ENCODE peak calls at places on chromosome 20, in six cellular contexts. One of them, this sample, is unnamed.

GRCh38 chr20:2507464-2507863 is 1.3 kb downstream of the ZNF343 start:
- DNase-seq in BE2C: no peak
- DNase-seq in NCI-H1092 treated with DMSO at 0.1 percent for 48 hours: no peak
- DNase-seq in KG1: no peak
- DNase-seq in kidney: no peak
- DNase-seq in activated CD8-positive, alpha-beta memory T cell treated with anti-CD3 and anti-CD28 coated beads for 1 hour: no peak
- DNase-seq in this sample: peak

GRCh38 chr20:46363874-46364669 is 42.3 kb downstream of the ELMO2 start:
- DNase-seq in KG1: peak
- DNase-seq in kidney: peak
- DNase-seq in BE2C: peak
- DNase-seq in NCI-H1092 treated with DMSO at 0.1 percent for 48 hours: peak
- DNase-seq in activated CD8-positive, alpha-beta memory T cell treated with anti-CD3 and anti-CD28 coated beads for 1 hour: peak
- DNase-seq in this sample: peak

GRCh38 chr20:44981736-44982406 is 15.6 kb downstream of the STK4 start:
- DNase-seq in activated CD8-positive, alpha-beta memory T cell treated with anti-CD3 and anti-CD28 coated beads for 1 hour: no peak
- DNase-seq in kidney: no peak
- DNase-seq in KG1: no peak
- DNase-seq in NCI-H1092 treated with DMSO at 0.1 percent for 48 hours: no peak
- DNase-seq in BE2C: no peak
- DNase-seq in this sample: no peak

GRCh38 chr20:41475507-41475906 is 108.9 kb upstream of the EMILIN3 start:
- DNase-seq in NCI-H1092 treated with DMSO at 0.1 percent for 48 hours: peak
- DNase-seq in kidney: no peak
- DNase-seq in BE2C: no peak
- DNase-seq in KG1: no peak
- DNase-seq in activated CD8-positive, alpha-beta memory T cell treated with anti-CD3 and anti-CD28 coated beads for 1 hour: no peak
- DNase-seq in this sample: peak

GRCh38 chr20:58251979-58252591 is 23.6 kb upstream of the ANKRD60 start:
- DNase-seq in kidney: no peak
- DNase-seq in NCI-H1092 treated with DMSO at 0.1 percent for 48 hours: no peak
- DNase-seq in activated CD8-positive, alpha-beta memory T cell treated with anti-CD3 and anti-CD28 coated beads for 1 hour: no peak
- DNase-seq in KG1: no peak
- DNase-seq in BE2C: no peak
- DNase-seq in this sample: peak

GRCh38 chr20:35575958-35576357 is 34.1 kb downstream of the ERGIC3 start:
- DNase-seq in BE2C: no peak
- DNase-seq in activated CD8-positive, alpha-beta memory T cell treated with anti-CD3 and anti-CD28 coated beads for 1 hour: no peak
- DNase-seq in NCI-H1092 treated with DMSO at 0.1 percent for 48 hours: no peak
- DNase-seq in KG1: no peak
- DNase-seq in kidney: peak
- DNase-seq in this sample: no peak

GRCh38 chr20:17735206-17735804 is 35.5 kb downstream of the BANF2 start:
- DNase-seq in KG1: no peak
- DNase-seq in activated CD8-positive, alpha-beta memory T cell treated with anti-CD3 and anti-CD28 coated beads for 1 hour: no peak
- DNase-seq in BE2C: no peak
- DNase-seq in kidney: no peak
- DNase-seq in NCI-H1092 treated with DMSO at 0.1 percent for 48 hours: no peak
- DNase-seq in this sample: peak

GRCh38 chr20:49276201-49276894 is 1.5 kb downstream of the ZNFX1 start:
- DNase-seq in BE2C: no peak
- DNase-seq in KG1: peak
- DNase-seq in activated CD8-positive, alpha-beta memory T cell treated with anti-CD3 and anti-CD28 coated beads for 1 hour: peak
- DNase-seq in NCI-H1092 treated with DMSO at 0.1 percent for 48 hours: no peak
- DNase-seq in kidney: no peak
- DNase-seq in this sample: peak

GRCh38 chr20:38805502-38805957 is at the start of gene PPP1R16B:
- DNase-seq in activated CD8-positive, alpha-beta memory T cell treated with anti-CD3 and anti-CD28 coated beads for 1 hour: peak
- DNase-seq in kidney: peak
- DNase-seq in NCI-H1092 treated with DMSO at 0.1 percent for 48 hours: peak
- DNase-seq in BE2C: peak
- DNase-seq in KG1: peak
- DNase-seq in this sample: no peak

GRCh38 chr20:24968278-24968677 is 19.2 kb downstream of the CST7 start:
- DNase-seq in KG1: no peak
- DNase-seq in kidney: peak
- DNase-seq in NCI-H1092 treated with DMSO at 0.1 percent for 48 hours: no peak
- DNase-seq in activated CD8-positive, alpha-beta memory T cell treated with anti-CD3 and anti-CD28 coated beads for 1 hour: no peak
- DNase-seq in BE2C: no peak
- DNase-seq in this sample: no peak

GRCh38 chr20:11585752-11586352 is 331.8 kb upstream of the BTBD3 start:
- DNase-seq in activated CD8-positive, alpha-beta memory T cell treated with anti-CD3 and anti-CD28 coated beads for 1 hour: no peak
- DNase-seq in KG1: no peak
- DNase-seq in kidney: no peak
- DNase-seq in NCI-H1092 treated with DMSO at 0.1 percent for 48 hours: peak
- DNase-seq in BE2C: no peak
- DNase-seq in this sample: peak

GRCh38 chr20:53874706-53875105 is 195.7 kb downstream of the BCAS1 start:
- DNase-seq in activated CD8-positive, alpha-beta memory T cell treated with anti-CD3 and anti-CD28 coated beads for 1 hour: no peak
- DNase-seq in kidney: no peak
- DNase-seq in BE2C: no peak
- DNase-seq in KG1: no peak
- DNase-seq in NCI-H1092 treated with DMSO at 0.1 percent for 48 hours: no peak
- DNase-seq in this sample: no peak

GRCh38 chr20:41306061-41306727 is 11.3 kb downstream of the ZHX3 start:
- DNase-seq in KG1: no peak
- DNase-seq in NCI-H1092 treated with DMSO at 0.1 percent for 48 hours: no peak
- DNase-seq in BE2C: no peak
- DNase-seq in activated CD8-positive, alpha-beta memory T cell treated with anti-CD3 and anti-CD28 coated beads for 1 hour: no peak
- DNase-seq in kidney: no peak
- DNase-seq in this sample: no peak

GRCh38 chr20:21237956-21238355 is 65.2 kb upstream of the XRN2 start:
- DNase-seq in BE2C: no peak
- DNase-seq in kidney: no peak
- DNase-seq in activated CD8-positive, alpha-beta memory T cell treated with anti-CD3 and anti-CD28 coated beads for 1 hour: no peak
- DNase-seq in NCI-H1092 treated with DMSO at 0.1 percent for 48 hours: no peak
- DNase-seq in KG1: no peak
- DNase-seq in this sample: peak

GRCh38 chr20:24535956-24536730 is 66.7 kb downstream of the SYNDIG1 start:
- DNase-seq in activated CD8-positive, alpha-beta memory T cell treated with anti-CD3 and anti-CD28 coated beads for 1 hour: no peak
- DNase-seq in BE2C: no peak
- DNase-seq in KG1: no peak
- DNase-seq in kidney: no peak
- DNase-seq in NCI-H1092 treated with DMSO at 0.1 percent for 48 hours: no peak
- DNase-seq in this sample: no peak

GRCh38 chr20:32510601-32511357 is 74.4 kb downstream of the NOL4L start:
- DNase-seq in KG1: no peak
- DNase-seq in NCI-H1092 treated with DMSO at 0.1 percent for 48 hours: peak
- DNase-seq in BE2C: no peak
- DNase-seq in activated CD8-positive, alpha-beta memory T cell treated with anti-CD3 and anti-CD28 coated beads for 1 hour: no peak
- DNase-seq in kidney: peak
- DNase-seq in this sample: no peak

GRCh38 chr20:17589161-17589834 is 19.4 kb downstream of the DSTN start:
- DNase-seq in BE2C: no peak
- DNase-seq in NCI-H1092 treated with DMSO at 0.1 percent for 48 hours: no peak
- DNase-seq in kidney: no peak
- DNase-seq in KG1: no peak
- DNase-seq in activated CD8-positive, alpha-beta memory T cell treated with anti-CD3 and anti-CD28 coated beads for 1 hour: no peak
- DNase-seq in this sample: peak